ENCODE peak calls at places on chromosomes 6 and 20, in four cellular contexts. One of them, this sample, is unnamed.

GRCh38 chr6:165676435-165677068 is 13.5 kb upstream of the PDE10A start:
- DNase-seq in cardiac fibroblast: peak
- DNase-seq in stimulated activated CD4-positive, alpha-beta T cell treated with anti-CD3 and anti-CD28 coated beads, Interleukin-1b, Interleukin-23, amount 100 ng/mL, for 48 hours: no peak
- DNase-seq in A549: no peak
- DNase-seq in this sample: no peak

GRCh38 chr6:79604583-79605037 is 26.5 kb upstream of the SH3BGRL2 start:
- DNase-seq in cardiac fibroblast: peak
- DNase-seq in stimulated activated CD4-positive, alpha-beta T cell treated with anti-CD3 and anti-CD28 coated beads, Interleukin-1b, Interleukin-23, amount 100 ng/mL, for 48 hours: no peak
- DNase-seq in A549: peak
- DNase-seq in this sample: no peak

GRCh38 chr20:25457886-25458680 is 50.6 kb downstream of the GINS1 start:
- DNase-seq in cardiac fibroblast: no peak
- DNase-seq in stimulated activated CD4-positive, alpha-beta T cell treated with anti-CD3 and anti-CD28 coated beads, Interleukin-1b, Interleukin-23, amount 100 ng/mL, for 48 hours: no peak
- DNase-seq in A549: no peak
- DNase-seq in this sample: no peak

GRCh38 chr6:89048985-89049384 is 31.6 kb upstream of the PNRC1 start:
- DNase-seq in cardiac fibroblast: peak
- DNase-seq in stimulated activated CD4-positive, alpha-beta T cell treated with anti-CD3 and anti-CD28 coated beads, Interleukin-1b, Interleukin-23, amount 100 ng/mL, for 48 hours: no peak
- DNase-seq in A549: peak
- DNase-seq in this sample: no peak

GRCh38 chr20:37382539-37383120 is 36.7 kb downstream of the SRC start:
- DNase-seq in cardiac fibroblast: no peak
- DNase-seq in stimulated activated CD4-positive, alpha-beta T cell treated with anti-CD3 and anti-CD28 coated beads, Interleukin-1b, Interleukin-23, amount 100 ng/mL, for 48 hours: no peak
- DNase-seq in A549: peak
- DNase-seq in this sample: no peak

GRCh38 chr20:48731581-48731980 is 96.2 kb downstream of the PREX1 start:
- DNase-seq in cardiac fibroblast: no peak
- DNase-seq in stimulated activated CD4-positive, alpha-beta T cell treated with anti-CD3 and anti-CD28 coated beads, Interleukin-1b, Interleukin-23, amount 100 ng/mL, for 48 hours: no peak
- DNase-seq in A549: no peak
- DNase-seq in this sample: no peak

GRCh38 chr6:155264704-155265320 is 999 bp downstream of the CLDN20 start:
- DNase-seq in cardiac fibroblast: peak
- DNase-seq in stimulated activated CD4-positive, alpha-beta T cell treated with anti-CD3 and anti-CD28 coated beads, Interleukin-1b, Interleukin-23, amount 100 ng/mL, for 48 hours: no peak
- DNase-seq in A549: no peak
- DNase-seq in this sample: no peak

GRCh38 chr6:129709451-129709908 is 497 bp downstream of the ARHGAP18 start:
- DNase-seq in cardiac fibroblast: peak
- DNase-seq in stimulated activated CD4-positive, alpha-beta T cell treated with anti-CD3 and anti-CD28 coated beads, Interleukin-1b, Interleukin-23, amount 100 ng/mL, for 48 hours: no peak
- DNase-seq in A549: no peak
- DNase-seq in this sample: no peak

GRCh38 chr20:15706719-15707118 is 866.5 kb downstream of the KIF16B start:
- DNase-seq in cardiac fibroblast: peak
- DNase-seq in stimulated activated CD4-positive, alpha-beta T cell treated with anti-CD3 and anti-CD28 coated beads, Interleukin-1b, Interleukin-23, amount 100 ng/mL, for 48 hours: no peak
- DNase-seq in A549: no peak
- DNase-seq in this sample: no peak

GRCh38 chr20:37804584-37805566 is 98.1 kb upstream of the VSTM2L start:
- DNase-seq in cardiac fibroblast: peak
- DNase-seq in stimulated activated CD4-positive, alpha-beta T cell treated with anti-CD3 and anti-CD28 coated beads, Interleukin-1b, Interleukin-23, amount 100 ng/mL, for 48 hours: no peak
- DNase-seq in A549: no peak
- DNase-seq in this sample: no peak

GRCh38 chr6:83827050-83827449 is 26.1 kb upstream of the RIPPLY2 start:
- DNase-seq in cardiac fibroblast: peak
- DNase-seq in stimulated activated CD4-positive, alpha-beta T cell treated with anti-CD3 and anti-CD28 coated beads, Interleukin-1b, Interleukin-23, amount 100 ng/mL, for 48 hours: no peak
- DNase-seq in A549: no peak
- DNase-seq in this sample: no peak

GRCh38 chr6:36978687-36979086 is 7.3 kb downstream of the MTCH1 start:
- DNase-seq in cardiac fibroblast: no peak
- DNase-seq in stimulated activated CD4-positive, alpha-beta T cell treated with anti-CD3 and anti-CD28 coated beads, Interleukin-1b, Interleukin-23, amount 100 ng/mL, for 48 hours: no peak
- DNase-seq in A549: no peak
- DNase-seq in this sample: no peak

GRCh38 chr6:43391448-43392031 is 22.1 kb upstream of the ZNF318 start:
- DNase-seq in cardiac fibroblast: no peak
- DNase-seq in stimulated activated CD4-positive, alpha-beta T cell treated with anti-CD3 and anti-CD28 coated beads, Interleukin-1b, Interleukin-23, amount 100 ng/mL, for 48 hours: peak
- DNase-seq in A549: no peak
- DNase-seq in this sample: no peak

GRCh38 chr6:76772951-76773350 is 690.3 kb downstream of the HTR1B start:
- DNase-seq in cardiac fibroblast: no peak
- DNase-seq in stimulated activated CD4-positive, alpha-beta T cell treated with anti-CD3 and anti-CD28 coated beads, Interleukin-1b, Interleukin-23, amount 100 ng/mL, for 48 hours: no peak
- DNase-seq in A549: no peak
- DNase-seq in this sample: no peak

GRCh38 chr6:106417572-106418147 is 57.1 kb downstream of the CRYBG1 start:
- DNase-seq in cardiac fibroblast: no peak
- DNase-seq in stimulated activated CD4-positive, alpha-beta T cell treated with anti-CD3 and anti-CD28 coated beads, Interleukin-1b, Interleukin-23, amount 100 ng/mL, for 48 hours: no peak
- DNase-seq in A549: no peak
- DNase-seq in this sample: no peak

GRCh38 chr6:104784884-104785283 is 74.8 kb downstream of the HACE1 start:
- DNase-seq in cardiac fibroblast: peak
- DNase-seq in stimulated activated CD4-positive, alpha-beta T cell treated with anti-CD3 and anti-CD28 coated beads, Interleukin-1b, Interleukin-23, amount 100 ng/mL, for 48 hours: no peak
- DNase-seq in A549: no peak
- DNase-seq in this sample: no peak

GRCh38 chr20:38812915-38813573 is 7.5 kb downstream of the PPP1R16B start:
- DNase-seq in cardiac fibroblast: no peak
- DNase-seq in stimulated activated CD4-positive, alpha-beta T cell treated with anti-CD3 and anti-CD28 coated beads, Interleukin-1b, Interleukin-23, amount 100 ng/mL, for 48 hours: no peak
- DNase-seq in A549: no peak
- DNase-seq in this sample: no peak

GRCh38 chr6:163413345-163414116 is 987 bp upstream of the QKI start:
- DNase-seq in cardiac fibroblast: peak
- DNase-seq in stimulated activated CD4-positive, alpha-beta T cell treated with anti-CD3 and anti-CD28 coated beads, Interleukin-1b, Interleukin-23, amount 100 ng/mL, for 48 hours: peak
- DNase-seq in A549: peak
- DNase-seq in this sample: peak

GRCh38 chr20:7264137-7264536 is 496.7 kb downstream of the BMP2 start:
- DNase-seq in cardiac fibroblast: no peak
- DNase-seq in stimulated activated CD4-positive, alpha-beta T cell treated with anti-CD3 and anti-CD28 coated beads, Interleukin-1b, Interleukin-23, amount 100 ng/mL, for 48 hours: no peak
- DNase-seq in A549: no peak
- DNase-seq in this sample: no peak

GRCh38 chr20:32858189-32858588 is 534 bp upstream of the EFCAB8 start:
- DNase-seq in cardiac fibroblast: no peak
- DNase-seq in stimulated activated CD4-positive, alpha-beta T cell treated with anti-CD3 and anti-CD28 coated beads, Interleukin-1b, Interleukin-23, amount 100 ng/mL, for 48 hours: no peak
- DNase-seq in A549: no peak
- DNase-seq in this sample: no peak

GRCh38 chr6:129501401-129502051 is 208.5 kb downstream of the ARHGAP18 start:
- DNase-seq in cardiac fibroblast: peak
- DNase-seq in stimulated activated CD4-positive, alpha-beta T cell treated with anti-CD3 and anti-CD28 coated beads, Interleukin-1b, Interleukin-23, amount 100 ng/mL, for 48 hours: no peak
- DNase-seq in A549: peak
- DNase-seq in this sample: no peak

GRCh38 chr20:40863337-40863919 is 165.2 kb upstream of the TOP1 start:
- DNase-seq in cardiac fibroblast: no peak
- DNase-seq in stimulated activated CD4-positive, alpha-beta T cell treated with anti-CD3 and anti-CD28 coated beads, Interleukin-1b, Interleukin-23, amount 100 ng/mL, for 48 hours: no peak
- DNase-seq in A549: no peak
- DNase-seq in this sample: no peak

GRCh38 chr20:3032624-3033023 is 10.8 kb upstream of the GNRH2 start:
- DNase-seq in cardiac fibroblast: no peak
- DNase-seq in stimulated activated CD4-positive, alpha-beta T cell treated with anti-CD3 and anti-CD28 coated beads, Interleukin-1b, Interleukin-23, amount 100 ng/mL, for 48 hours: no peak
- DNase-seq in A549: no peak
- DNase-seq in this sample: no peak

GRCh38 chr6:158047120-158047518 is 65.5 kb downstream of the SYNJ2 start:
- DNase-seq in cardiac fibroblast: peak
- DNase-seq in stimulated activated CD4-positive, alpha-beta T cell treated with anti-CD3 and anti-CD28 coated beads, Interleukin-1b, Interleukin-23, amount 100 ng/mL, for 48 hours: peak
- DNase-seq in A549: no peak
- DNase-seq in this sample: peak

GRCh38 chr20:57980526-57980925 is 247.9 kb downstream of the ANKRD60 start:
- DNase-seq in cardiac fibroblast: no peak
- DNase-seq in stimulated activated CD4-positive, alpha-beta T cell treated with anti-CD3 and anti-CD28 coated beads, Interleukin-1b, Interleukin-23, amount 100 ng/mL, for 48 hours: no peak
- DNase-seq in A549: no peak
- DNase-seq in this sample: no peak

GRCh38 chr20:63005240-63005861 is 1.4 kb downstream of the BHLHE23 start:
- DNase-seq in cardiac fibroblast: peak
- DNase-seq in stimulated activated CD4-positive, alpha-beta T cell treated with anti-CD3 and anti-CD28 coated beads, Interleukin-1b, Interleukin-23, amount 100 ng/mL, for 48 hours: no peak
- DNase-seq in A549: no peak
- DNase-seq in this sample: no peak

GRCh38 chr6:52361945-52362442 is at the start of gene PAQR8:
- DNase-seq in cardiac fibroblast: peak
- DNase-seq in stimulated activated CD4-positive, alpha-beta T cell treated with anti-CD3 and anti-CD28 coated beads, Interleukin-1b, Interleukin-23, amount 100 ng/mL, for 48 hours: peak
- DNase-seq in A549: peak
- DNase-seq in this sample: peak

GRCh38 chr20:46205349-46205748 is 87.2 kb downstream of the CD40 start:
- DNase-seq in cardiac fibroblast: no peak
- DNase-seq in stimulated activated CD4-positive, alpha-beta T cell treated with anti-CD3 and anti-CD28 coated beads, Interleukin-1b, Interleukin-23, amount 100 ng/mL, for 48 hours: no peak
- DNase-seq in A549: no peak
- DNase-seq in this sample: no peak